ENCODE peak calls at places on chromosomes 1 and 21, in seven cellular contexts. P is IMR-90, V is small intestine, B is hepatocyte, C is colonic mucosa, Y is PC-3, G is choroid plexus epithelial cell. D is an unnamed sample.

GRCh38 chr1:46810596-46810995 is 11.8 kb downstream of the CYP4B1 start:
- DNase-seq in Y (no peak), B (no peak), G (no peak), P (no peak), C (no peak), V (no peak), D (no peak)

GRCh38 chr1:18198240-18198639 is 90.6 kb downstream of the IGSF21 start:
- DNase-seq in B (peak), C (no peak), Y (no peak), P (no peak), V (no peak), G (no peak), D (no peak)

GRCh38 chr1:234866007-234866866 is 256.3 kb upstream of the IRF2BP2 start:
- DNase-seq in Y (peak), B (peak), V (peak), C (peak), G (peak), P (peak), D (peak)

GRCh38 chr1:227884370-227885134 is 63.2 kb downstream of the WNT9A start:
- DNase-seq in C (peak), Y (no peak), B (peak), G (no peak), P (no peak), V (no peak), D (no peak)

GRCh38 chr1:185666582-185666981 is 67.6 kb upstream of the HMCN1 start:
- DNase-seq in Y (no peak), B (no peak), P (no peak), G (no peak), V (no peak), C (no peak), D (no peak)

GRCh38 chr21:29078884-29079765 is 5.7 kb upstream of the CCT8 start:
- DNase-seq in P (no peak), Y (peak), G (peak), B (no peak), C (peak), V (peak), D (no peak)

GRCh38 chr21:43829575-43830119 is 35.4 kb upstream of the AGPAT3 start:
- DNase-seq in C (no peak), P (no peak), Y (peak), B (no peak), G (no peak), V (no peak), D (no peak)

GRCh38 chr21:33357177-33357576 is 32.4 kb downstream of the IFNAR1 start:
- DNase-seq in G (no peak), C (no peak), V (no peak), Y (no peak), P (no peak), B (no peak), D (no peak)

GRCh38 chr1:248913933-248914332 is 7.9 kb downstream of the PGBD2 start:
- DNase-seq in B (no peak), V (no peak), G (no peak), C (no peak), Y (no peak), P (peak), D (no peak)

GRCh38 chr21:44000360-44000759 is 11.7 kb upstream of the TRAPPC10 start:
- DNase-seq in C (no peak), Y (no peak), G (no peak), B (no peak), P (no peak), V (no peak), D (no peak)

DNA sequence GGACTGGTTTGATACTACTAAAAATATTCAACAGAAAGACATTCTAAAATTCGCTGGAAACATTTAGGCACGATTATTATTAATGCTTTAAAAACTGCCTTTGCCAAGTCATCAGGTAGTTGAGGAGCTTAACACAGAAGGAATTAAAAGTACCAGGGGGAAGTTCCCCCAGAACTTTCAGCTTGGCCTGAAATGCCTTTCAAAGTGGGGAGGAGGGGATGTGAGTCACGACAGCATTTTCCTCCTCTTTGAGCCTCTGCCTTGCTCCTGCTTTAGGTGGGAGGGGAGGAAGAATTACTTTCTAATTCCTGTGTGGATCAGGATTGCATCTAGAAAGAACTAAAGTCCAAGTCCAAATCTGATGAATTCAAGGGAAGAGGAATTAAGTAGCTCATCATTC is 183.6 kb downstream of the CLIC6 start:
- DNase-seq in C (no peak), B (no peak), Y (no peak), P (no peak), V (no peak), G (peak), D (no peak)
- H3K4me3 ChIP-seq in C (no peak), B (no peak), Y (no peak), P (no peak), V (no peak), G (no peak), D (no peak)

DNA sequence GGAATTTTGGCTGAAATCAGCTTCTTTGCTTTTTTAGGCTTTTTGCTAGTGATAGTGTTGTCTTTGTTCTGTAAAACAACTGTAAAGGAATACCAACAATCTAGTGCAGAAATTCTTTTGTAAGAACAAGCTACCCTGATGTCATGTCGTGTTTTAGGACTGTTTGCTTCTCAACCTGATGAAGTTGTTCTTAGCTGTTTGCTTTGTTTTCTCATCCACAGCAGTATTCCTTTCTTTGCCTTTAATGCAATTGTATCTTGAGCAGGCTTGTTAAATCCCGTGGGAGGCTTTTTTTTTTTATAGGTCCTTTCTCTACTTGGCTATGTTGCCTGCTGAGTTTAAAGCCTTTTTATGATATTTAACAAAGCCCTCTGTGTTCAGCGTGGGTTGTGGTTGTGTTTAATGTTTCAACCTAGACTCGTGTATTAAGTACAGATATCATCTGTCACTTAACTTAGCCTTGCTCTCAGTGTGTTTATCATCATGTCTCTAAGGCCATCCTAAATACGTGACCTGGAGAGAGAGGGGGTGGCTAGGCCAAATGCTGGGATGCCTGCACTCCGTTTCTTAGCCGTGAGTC is 31.6 kb downstream of the ADARB1 start:
- DNase-seq in B (no peak), C (no peak), P (no peak), G (no peak), Y (no peak), V (no peak), D (no peak)
- H3K4me3 ChIP-seq in B (no peak), C (no peak), P (no peak), G (no peak), Y (no peak), V (no peak), D (no peak)

GRCh38 chr1:90723561-90724108 is 6.5 kb upstream of the BARHL2 start:
- DNase-seq in G (no peak), V (no peak), Y (no peak), C (no peak), B (no peak), P (no peak), D (no peak)
- H3K4me3 ChIP-seq in G (peak), V (peak), Y (no peak), C (no peak), B (no peak), P (peak), D (peak)

GRCh38 chr1:226679303-226679702 is 59.8 kb downstream of the ITPKB start:
- DNase-seq in G (no peak), B (no peak), C (no peak), V (no peak), P (no peak), Y (no peak), D (no peak)

GRCh38 chr1:226679853-226680516 is 59.1 kb downstream of the ITPKB start:
- DNase-seq in Y (no peak), B (peak), P (peak), V (peak), G (peak), C (peak), D (peak)

GRCh38 chr1:226678701-226679100 is 60.4 kb downstream of the ITPKB start:
- DNase-seq in P (no peak), C (no peak), V (no peak), Y (no peak), G (no peak), B (no peak), D (no peak)

GRCh38 chr1:226677121-226678020 is 61.7 kb downstream of the ITPKB start:
- DNase-seq in G (peak), Y (peak), C (peak), V (peak), P (peak), B (peak), D (peak)

DNA sequence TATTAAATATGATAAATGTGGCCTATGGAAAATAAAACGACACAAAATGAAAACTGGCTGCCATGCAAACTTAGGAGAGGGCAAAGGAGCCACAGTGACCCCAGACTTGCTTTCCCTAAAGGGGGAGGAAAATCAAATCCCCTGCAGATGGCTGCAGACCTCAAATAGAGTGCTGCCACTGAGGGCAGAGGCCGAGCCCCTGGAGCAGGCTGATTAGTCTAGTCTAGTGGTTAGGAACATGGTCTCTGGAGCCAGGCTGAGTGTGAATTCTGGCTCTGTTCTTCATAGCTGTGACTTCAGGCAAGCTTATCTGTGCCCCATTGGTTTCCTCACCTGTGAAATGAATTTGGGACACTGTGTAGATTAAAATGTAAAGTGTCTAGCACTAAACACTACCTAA is 60.8 kb downstream of the ITPKB start:
- DNase-seq in G (no peak), Y (no peak), C (no peak), V (no peak), B (no peak), P (no peak), D (no peak)
- H3K4me3 ChIP-seq in G (no peak), Y (no peak), C (no peak), V (no peak), B (no peak), P (no peak), D (no peak)

DNA sequence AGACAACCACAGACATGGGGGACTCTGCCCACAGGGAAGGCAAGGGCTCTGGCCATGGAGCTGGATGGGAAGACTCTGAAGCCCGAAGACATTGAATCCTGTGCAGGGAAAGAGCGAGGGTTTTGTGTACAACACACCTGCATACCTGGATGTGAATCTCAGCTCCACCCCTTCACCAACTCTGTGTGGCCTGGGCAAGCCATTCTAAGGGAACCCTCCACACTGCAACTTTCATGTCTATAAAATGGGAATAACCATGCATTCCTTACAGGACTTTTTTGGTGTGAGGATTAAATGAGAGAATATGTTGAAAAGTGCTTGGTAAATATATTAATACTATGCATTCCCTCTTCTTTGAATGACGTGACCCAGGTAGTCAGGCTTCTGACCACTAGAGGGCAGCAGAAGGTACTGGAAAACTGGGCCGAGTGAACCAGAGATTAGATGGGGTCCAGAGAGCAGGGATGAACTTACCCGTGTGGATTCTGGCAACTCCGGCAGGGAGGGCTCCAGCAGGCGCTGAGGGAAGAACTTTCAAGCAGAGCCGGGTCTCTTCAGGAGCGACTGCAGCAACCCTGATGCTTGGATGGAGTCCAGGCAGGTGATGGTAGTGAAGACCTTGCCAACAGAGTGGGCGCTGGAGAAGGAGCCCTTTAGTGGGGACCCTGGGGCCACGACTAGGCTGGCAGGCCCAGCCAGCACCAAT is 908 bp upstream of the ELF3 start:
- DNase-seq in V (peak), B (peak), Y (peak), C (peak), G (peak), P (peak), D (peak)
- H3K4me3 ChIP-seq in V (peak), B (no peak), Y (peak), C (peak), G (no peak), P (no peak), D (no peak)

DNA sequence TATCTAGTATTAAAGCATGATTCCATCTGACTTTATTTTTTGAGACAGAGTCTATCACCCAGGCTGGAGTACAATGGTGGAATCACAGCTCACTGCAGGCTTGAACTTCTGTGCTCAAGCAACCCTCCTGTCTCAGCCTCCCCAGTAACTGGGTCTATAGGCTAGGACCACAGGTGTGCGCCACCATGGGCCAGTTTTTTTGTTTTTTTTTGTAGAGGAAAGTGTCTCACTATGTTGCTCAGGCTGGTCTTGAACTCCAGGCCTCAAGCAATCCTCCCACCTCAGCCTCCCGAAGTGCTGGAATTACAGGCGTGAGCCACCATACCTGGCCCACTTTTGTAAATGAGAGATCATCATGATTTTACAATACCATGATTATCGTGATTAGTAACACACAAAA is 9.2 kb downstream of the PPP1R15B start:
- DNase-seq in B (no peak), C (peak), G (no peak), V (no peak), Y (no peak), P (no peak), D (no peak)
- H3K4me3 ChIP-seq in B (no peak), C (no peak), G (no peak), V (no peak), Y (no peak), P (no peak), D (no peak)

GRCh38 chr1:64967381-64967780 is 1.0 kb upstream of the JAK1 start:
- DNase-seq in C (peak), P (no peak), Y (no peak), B (no peak), V (peak), G (no peak), D (no peak)
- H3K4me3 ChIP-seq in C (no peak), P (no peak), Y (peak), B (no peak), V (no peak), G (no peak), D (no peak)

GRCh38 chr1:27862671-27863551 is 9.4 kb upstream of the THEMIS2 start:
- DNase-seq in Y (peak), B (peak), C (peak), G (peak), V (no peak), P (peak), D (peak)
- H3K4me3 ChIP-seq in Y (no peak), B (no peak), C (no peak), G (no peak), V (no peak), P (no peak), D (no peak)

GRCh38 chr1:38727629-38728175 is 131.9 kb downstream of the RRAGC start:
- DNase-seq in P (no peak), G (no peak), V (no peak), C (no peak), B (no peak), Y (no peak), D (no peak)
- H3K4me3 ChIP-seq in P (no peak), G (no peak), V (no peak), C (no peak), B (no peak), Y (no peak), D (no peak)